ENCODE peak calls at places on chromosomes 12 and 14, in six cellular contexts. One of them, this sample, is unnamed.

GRCh38 chr12:52568111-52568510 is 5.5 kb downstream of the KRT74 start:
- DNase-seq in A673: no peak
- DNase-seq in HCT116: no peak
- DNase-seq in CD8-positive, alpha-beta T cell: no peak
- DNase-seq in fibroblast of lung: no peak
- DNase-seq in lower lobe of right lung: no peak
- DNase-seq in this sample: no peak

GRCh38 chr14:43706901-43707300 is 800.2 kb downstream of the FSCB start:
- DNase-seq in CD8-positive, alpha-beta T cell: no peak
- DNase-seq in lower lobe of right lung: no peak
- DNase-seq in A673: no peak
- DNase-seq in HCT116: no peak
- DNase-seq in fibroblast of lung: peak; percentile 1
- DNase-seq in this sample: peak; percentile 32

GRCh38 chr12:113203852-113204760 is 17.2 kb upstream of the TPCN1 start:
- DNase-seq in HCT116: no peak
- DNase-seq in lower lobe of right lung: peak; percentile 23
- DNase-seq in fibroblast of lung: no peak
- DNase-seq in CD8-positive, alpha-beta T cell: no peak
- DNase-seq in A673: no peak
- DNase-seq in this sample: no peak

GRCh38 chr12:93094988-93095737 is 166.1 kb upstream of the EEA1 start:
- DNase-seq in lower lobe of right lung: no peak
- DNase-seq in HCT116: no peak
- DNase-seq in fibroblast of lung: peak; percentile 30
- DNase-seq in CD8-positive, alpha-beta T cell: no peak
- DNase-seq in A673: no peak
- DNase-seq in this sample: no peak

GRCh38 chr12:49910331-49911212 is 6.9 kb upstream of the FAIM2 start:
- DNase-seq in fibroblast of lung: no peak
- DNase-seq in A673: no peak
- DNase-seq in lower lobe of right lung: peak; percentile 20
- DNase-seq in CD8-positive, alpha-beta T cell: no peak
- DNase-seq in HCT116: no peak
- DNase-seq in this sample: no peak

GRCh38 chr14:22976620-22977433 is 5.5 kb downstream of the AJUBA start:
- DNase-seq in lower lobe of right lung: no peak
- DNase-seq in fibroblast of lung: peak; percentile 55
- DNase-seq in A673: peak; percentile 57
- DNase-seq in CD8-positive, alpha-beta T cell: no peak
- DNase-seq in HCT116: no peak
- DNase-seq in this sample: no peak

GRCh38 chr12:80045594-80045993 is 53.7 kb upstream of the OTOGL start:
- DNase-seq in HCT116: no peak
- DNase-seq in fibroblast of lung: peak; percentile 90
- DNase-seq in lower lobe of right lung: no peak
- DNase-seq in A673: peak; percentile 21
- DNase-seq in CD8-positive, alpha-beta T cell: no peak
- DNase-seq in this sample: peak; percentile 56

GRCh38 chr14:73293782-73294781 is 56.8 kb downstream of the PAPLN start:
- DNase-seq in lower lobe of right lung: no peak
- DNase-seq in CD8-positive, alpha-beta T cell: no peak
- DNase-seq in HCT116: no peak
- DNase-seq in fibroblast of lung: peak; percentile 22
- DNase-seq in A673: no peak
- DNase-seq in this sample: no peak

GRCh38 chr12:49014547-49014946 is 4.0 kb downstream of the PRKAG1 start:
- DNase-seq in A673: no peak
- DNase-seq in HCT116: no peak
- DNase-seq in lower lobe of right lung: no peak
- DNase-seq in CD8-positive, alpha-beta T cell: no peak
- DNase-seq in fibroblast of lung: peak; percentile 28
- DNase-seq in this sample: no peak

GRCh38 chr12:57844725-57845477 is 1.6 kb downstream of the CTDSP2 start:
- DNase-seq in fibroblast of lung: peak; percentile 73
- DNase-seq in lower lobe of right lung: peak; percentile 66
- DNase-seq in CD8-positive, alpha-beta T cell: no peak
- DNase-seq in HCT116: peak; percentile 23
- DNase-seq in A673: no peak
- DNase-seq in this sample: peak; percentile 48

GRCh38 chr12:57839996-57840395 is 6.5 kb downstream of the CTDSP2 start:
- DNase-seq in HCT116: no peak
- DNase-seq in CD8-positive, alpha-beta T cell: no peak
- DNase-seq in fibroblast of lung: no peak
- DNase-seq in A673: no peak
- DNase-seq in lower lobe of right lung: no peak
- DNase-seq in this sample: no peak

GRCh38 chr12:57840701-57841100 is 5.8 kb downstream of the CTDSP2 start:
- DNase-seq in lower lobe of right lung: no peak
- DNase-seq in fibroblast of lung: peak; percentile 44
- DNase-seq in A673: no peak
- DNase-seq in HCT116: no peak
- DNase-seq in CD8-positive, alpha-beta T cell: no peak
- DNase-seq in this sample: no peak

GRCh38 chr12:57841445-57841844 is 5.1 kb downstream of the CTDSP2 start:
- DNase-seq in A673: no peak
- DNase-seq in HCT116: no peak
- DNase-seq in CD8-positive, alpha-beta T cell: no peak
- DNase-seq in fibroblast of lung: no peak
- DNase-seq in lower lobe of right lung: no peak
- DNase-seq in this sample: no peak

GRCh38 chr12:57842342-57843294 is 3.9 kb downstream of the CTDSP2 start:
- DNase-seq in fibroblast of lung: no peak
- DNase-seq in CD8-positive, alpha-beta T cell: peak; percentile 42
- DNase-seq in HCT116: no peak
- DNase-seq in lower lobe of right lung: no peak
- DNase-seq in A673: peak; percentile 51
- DNase-seq in this sample: no peak
- H3K4me3 ChIP-seq in fibroblast of lung: peak overlapping the region; percentile 86
- H3K4me3 ChIP-seq in CD8-positive, alpha-beta T cell: peak overlapping the region; percentile 42
- H3K4me3 ChIP-seq in HCT116: no peak overlapping the region
- H3K4me3 ChIP-seq in lower lobe of right lung: peak overlapping the region; percentile 100
- H3K4me3 ChIP-seq in A673: peak overlapping the region; percentile 19
- H3K4me3 ChIP-seq in this sample: peak overlapping the region; percentile 99

GRCh38 chr14:55626131-55626530 is 46.1 kb downstream of the KTN1 start:
- DNase-seq in fibroblast of lung: no peak
- DNase-seq in A673: no peak
- DNase-seq in HCT116: no peak
- DNase-seq in lower lobe of right lung: no peak
- DNase-seq in CD8-positive, alpha-beta T cell: no peak
- DNase-seq in this sample: no peak
- H3K4me3 ChIP-seq in fibroblast of lung: no peak overlapping the region
- H3K4me3 ChIP-seq in A673: no peak overlapping the region
- H3K4me3 ChIP-seq in HCT116: no peak overlapping the region
- H3K4me3 ChIP-seq in lower lobe of right lung: no peak overlapping the region
- H3K4me3 ChIP-seq in CD8-positive, alpha-beta T cell: no peak overlapping the region
- H3K4me3 ChIP-seq in this sample: no peak overlapping the region

GRCh38 chr12:16347391-16348298 is at the start of gene MGST1:
- DNase-seq in fibroblast of lung: peak; percentile 62
- DNase-seq in CD8-positive, alpha-beta T cell: no peak
- DNase-seq in lower lobe of right lung: peak; percentile 90
- DNase-seq in A673: peak; percentile 29
- DNase-seq in HCT116: peak; percentile 57
- DNase-seq in this sample: no peak

GRCh38 chr12:16349132-16349463 is 1.7 kb downstream of the MGST1 start:
- DNase-seq in HCT116: no peak
- DNase-seq in fibroblast of lung: peak; percentile 91
- DNase-seq in lower lobe of right lung: peak; percentile 62
- DNase-seq in CD8-positive, alpha-beta T cell: no peak
- DNase-seq in A673: no peak
- DNase-seq in this sample: peak; percentile 93

GRCh38 chr12:16350682-16351081 is 3.2 kb downstream of the MGST1 start:
- DNase-seq in A673: no peak
- DNase-seq in lower lobe of right lung: peak; percentile 72
- DNase-seq in HCT116: peak; percentile 75
- DNase-seq in fibroblast of lung: peak; percentile 97
- DNase-seq in CD8-positive, alpha-beta T cell: no peak
- DNase-seq in this sample: peak; percentile 93

GRCh38 chr12:16348435-16349131 is 1.1 kb downstream of the MGST1 start:
- DNase-seq in A673: no peak
- DNase-seq in HCT116: no peak
- DNase-seq in fibroblast of lung: peak; percentile 16
- DNase-seq in CD8-positive, alpha-beta T cell: no peak
- DNase-seq in lower lobe of right lung: no peak
- DNase-seq in this sample: no peak

GRCh38 chr12:16352481-16352880 is 5.0 kb downstream of the MGST1 start:
- DNase-seq in CD8-positive, alpha-beta T cell: no peak
- DNase-seq in HCT116: no peak
- DNase-seq in fibroblast of lung: peak; percentile 87
- DNase-seq in lower lobe of right lung: no peak
- DNase-seq in A673: no peak
- DNase-seq in this sample: no peak
- H3K4me3 ChIP-seq in CD8-positive, alpha-beta T cell: no peak overlapping the region
- H3K4me3 ChIP-seq in HCT116: no peak overlapping the region
- H3K4me3 ChIP-seq in fibroblast of lung: peak overlapping the region; percentile 42
- H3K4me3 ChIP-seq in lower lobe of right lung: no peak overlapping the region
- H3K4me3 ChIP-seq in A673: no peak overlapping the region
- H3K4me3 ChIP-seq in this sample: peak overlapping the region; percentile 24

GRCh38 chr12:29164477-29165163 is 15.5 kb downstream of the FAR2 start:
- DNase-seq in fibroblast of lung: peak; percentile 64
- DNase-seq in HCT116: no peak
- DNase-seq in CD8-positive, alpha-beta T cell: no peak
- DNase-seq in lower lobe of right lung: no peak
- DNase-seq in A673: peak; percentile 76
- DNase-seq in this sample: no peak
- H3K4me3 ChIP-seq in fibroblast of lung: no peak overlapping the region
- H3K4me3 ChIP-seq in HCT116: no peak overlapping the region
- H3K4me3 ChIP-seq in CD8-positive, alpha-beta T cell: no peak overlapping the region
- H3K4me3 ChIP-seq in lower lobe of right lung: no peak overlapping the region
- H3K4me3 ChIP-seq in A673: no peak overlapping the region
- H3K4me3 ChIP-seq in this sample: no peak overlapping the region

GRCh38 chr14:96359959-96360358 is 3.2 kb downstream of the ATG2B start:
- DNase-seq in lower lobe of right lung: no peak
- DNase-seq in CD8-positive, alpha-beta T cell: no peak
- DNase-seq in HCT116: no peak
- DNase-seq in fibroblast of lung: no peak
- DNase-seq in A673: no peak
- DNase-seq in this sample: no peak

GRCh38 chr14:96363751-96364336 is 518 bp downstream of the GSKIP start:
- DNase-seq in HCT116: no peak
- DNase-seq in CD8-positive, alpha-beta T cell: peak; percentile 48
- DNase-seq in A673: peak; percentile 28
- DNase-seq in fibroblast of lung: peak; percentile 57
- DNase-seq in lower lobe of right lung: peak; percentile 63
- DNase-seq in this sample: no peak

GRCh38 chr14:96364911-96365310 is 1.6 kb downstream of the GSKIP start:
- DNase-seq in A673: no peak
- DNase-seq in HCT116: no peak
- DNase-seq in lower lobe of right lung: no peak
- DNase-seq in CD8-positive, alpha-beta T cell: no peak
- DNase-seq in fibroblast of lung: no peak
- DNase-seq in this sample: no peak

GRCh38 chr14:96362965-96363750 is at the start of the genes ATG2B and GSKIP:
- DNase-seq in A673: peak; percentile 97
- DNase-seq in HCT116: peak; percentile 83
- DNase-seq in CD8-positive, alpha-beta T cell: peak; percentile 97
- DNase-seq in fibroblast of lung: peak; percentile 86
- DNase-seq in lower lobe of right lung: peak; percentile 95
- DNase-seq in this sample: peak; percentile 53

DNA sequence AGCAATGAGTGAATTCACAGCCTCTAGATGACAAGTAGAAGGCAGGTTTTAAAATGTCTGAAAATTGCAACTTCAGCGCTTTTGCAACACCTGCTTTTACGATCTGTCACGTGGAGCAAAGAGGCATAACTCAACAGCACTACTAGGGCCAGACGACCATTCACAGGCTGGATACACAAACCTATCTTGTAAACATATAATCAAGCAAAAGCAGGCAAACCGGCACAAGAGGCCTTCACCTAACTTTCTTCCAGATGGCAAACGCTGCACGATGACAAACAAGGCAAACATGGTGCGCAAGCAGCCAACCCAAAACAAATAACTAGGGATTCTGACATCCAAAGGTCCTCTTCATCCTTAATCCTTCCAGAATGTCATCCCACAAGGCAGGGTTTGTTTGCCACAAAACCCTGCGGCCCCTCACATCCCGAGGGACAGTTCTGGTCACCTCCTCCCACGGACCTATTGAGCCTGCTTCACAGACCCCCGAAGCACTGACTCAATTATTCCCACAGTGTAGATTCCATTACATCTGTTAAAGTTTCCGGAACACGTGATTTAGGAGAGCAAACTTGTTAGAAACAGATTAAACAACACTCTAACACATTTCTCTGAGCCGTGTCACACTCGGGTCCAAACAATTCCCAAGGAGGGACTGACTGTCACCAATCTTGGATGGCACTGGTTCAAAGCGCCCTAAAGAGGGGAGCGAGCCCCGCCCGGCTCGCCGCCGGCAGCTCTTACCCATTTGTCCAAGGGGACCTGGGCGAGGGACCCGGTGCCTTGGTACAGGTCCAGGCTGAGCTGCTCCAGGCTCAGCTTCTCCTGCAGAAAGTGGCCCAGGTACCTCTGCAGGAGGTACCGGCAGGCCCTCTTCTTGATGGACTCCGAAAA is 823 bp downstream of the ATG2B start:
- DNase-seq in lower lobe of right lung: no peak
- DNase-seq in A673: peak; percentile 41
- DNase-seq in HCT116: peak; percentile 63
- DNase-seq in CD8-positive, alpha-beta T cell: peak; percentile 48
- DNase-seq in fibroblast of lung: peak; percentile 38
- DNase-seq in this sample: no peak
- H3K4me3 ChIP-seq in lower lobe of right lung: peak overlapping the region; percentile 97
- H3K4me3 ChIP-seq in A673: peak overlapping the region; percentile 97
- H3K4me3 ChIP-seq in HCT116: peak overlapping the region; percentile 85
- H3K4me3 ChIP-seq in CD8-positive, alpha-beta T cell: peak overlapping the region; percentile 79
- H3K4me3 ChIP-seq in fibroblast of lung: peak overlapping the region; percentile 88
- H3K4me3 ChIP-seq in this sample: peak overlapping the region; percentile 95

This sample was measured in skeletal muscle cell.